ENCODE peak calls at places on chromosomes 11 and 22, in six cellular contexts. Q, U, E, V, R and T are unnamed samples.

GRCh38 chr22:45263790-45264269 is 20.9 kb upstream of the UPK3A start:
- DNase-seq in Q (peak), U (no peak), E (no peak), V (peak), R (peak), T (peak)

GRCh38 chr11:130115218-130115617 is 44.4 kb upstream of the ST14 start:
- DNase-seq in Q (peak), U (no peak), E (no peak), V (no peak), R (no peak), T (no peak)

GRCh38 chr22:21951931-21952465 is 650 bp downstream of the PPM1F start:
- DNase-seq in Q (peak), U (no peak), E (peak), V (peak), R (no peak), T (peak)

GRCh38 chr11:61281581-61282250 is 13.4 kb downstream of the VWCE start:
- DNase-seq in Q (peak), U (peak), E (no peak), V (peak), R (peak), T (peak)

GRCh38 chr11:33996498-33997454 is 54.8 kb upstream of the CAPRIN1 start:
- DNase-seq in Q (peak), U (no peak), E (peak), V (peak), R (peak), T (no peak)

GRCh38 chr11:121448431-121448941 is 3.6 kb upstream of the SORL1 start:
- DNase-seq in Q (no peak), U (no peak), E (no peak), V (no peak), R (no peak), T (no peak)

GRCh38 chr11:134258577-134258976 is 5.2 kb downstream of the ACAD8 start:
- DNase-seq in Q (no peak), U (no peak), E (no peak), V (no peak), R (no peak), T (no peak)

GRCh38 chr11:47524200-47524874 is 28.6 kb downstream of the CELF1 start:
- DNase-seq in Q (peak), U (no peak), E (no peak), V (no peak), R (no peak), T (no peak)

GRCh38 chr22:42969348-42969975 is 45.5 kb downstream of the PACSIN2 start:
- DNase-seq in Q (no peak), U (no peak), E (no peak), V (no peak), R (no peak), T (no peak)

GRCh38 chr11:14836106-14836492 is 55.9 kb downstream of the CYP2R1 start:
- DNase-seq in Q (no peak), U (no peak), E (no peak), V (no peak), R (no peak), T (no peak)

GRCh38 chr11:28836285-28837081 is 728.3 kb downstream of the METTL15 start:
- DNase-seq in Q (peak), U (no peak), E (no peak), V (no peak), R (no peak), T (no peak)

GRCh38 chr11:44775366-44776356 is 48.9 kb downstream of the TSPAN18 start:
- DNase-seq in Q (peak), U (no peak), E (peak), V (peak), R (peak), T (no peak)

GRCh38 chr11:129800655-129801054 is 15.0 kb upstream of the TMEM45B start:
- DNase-seq in Q (no peak), U (no peak), E (no peak), V (no peak), R (no peak), T (no peak)

GRCh38 chr11:17887779-17888178 is 125.1 kb downstream of the SERGEF start:
- DNase-seq in Q (no peak), U (no peak), E (no peak), V (peak), R (no peak), T (no peak)

GRCh38 chr11:67303989-67304411 is 670 bp downstream of the SSH3 start:
- DNase-seq in Q (no peak), U (peak), E (peak), V (peak), R (no peak), T (peak)

GRCh38 chr11:3859373-3859881 is 4.0 kb downstream of the STIM1 start:
- DNase-seq in Q (no peak), U (no peak), E (peak), V (peak), R (no peak), T (peak)

GRCh38 chr22:17930455-17931313 is 93.7 kb downstream of the MICAL3 start:
- DNase-seq in Q (no peak), U (no peak), E (no peak), V (no peak), R (no peak), T (no peak)

GRCh38 chr11:35313066-35313765 is 106.1 kb downstream of the SLC1A2 start:
- DNase-seq in Q (no peak), U (no peak), E (no peak), V (no peak), R (no peak), T (no peak)

GRCh38 chr22:41041532-41041931 is 50.9 kb upstream of the EP300 start:
- DNase-seq in Q (no peak), U (no peak), E (no peak), V (no peak), R (no peak), T (no peak)

GRCh38 chr22:46053563-46054090 is 76.7 kb upstream of the WNT7B start:
- DNase-seq in Q (peak), U (peak), E (peak), V (no peak), R (no peak), T (peak)

GRCh38 chr22:40642316-40642715 is 5.8 kb upstream of the MRTFA start:
- DNase-seq in Q (no peak), U (peak), E (no peak), V (no peak), R (no peak), T (no peak)

GRCh38 chr11:119863811-119864601 is 135.0 kb upstream of the NECTIN1 start:
- DNase-seq in Q (no peak), U (no peak), E (no peak), V (peak), R (no peak), T (peak)

GRCh38 chr11:45606514-45607024 is 58.9 kb downstream of the CHST1 start:
- DNase-seq in Q (no peak), U (peak), E (no peak), V (peak), R (no peak), T (no peak)

GRCh38 chr22:35467788-35468187 is 67.8 kb downstream of the MCM5 start:
- DNase-seq in Q (no peak), U (no peak), E (no peak), V (no peak), R (no peak), T (peak)

GRCh38 chr11:42524534-42525227 is 787.1 kb upstream of the API5 start:
- DNase-seq in Q (peak), U (no peak), E (no peak), V (peak), R (no peak), T (peak)

GRCh38 chr22:50419116-50419515 is 55.7 kb downstream of the SBF1 start:
- DNase-seq in Q (no peak), U (no peak), E (no peak), V (no peak), R (no peak), T (no peak)

GRCh38 chr22:42287174-42287890 is 16.9 kb upstream of the TCF20 start:
- DNase-seq in Q (no peak), U (no peak), E (no peak), V (no peak), R (no peak), T (no peak)

GRCh38 chr11:33525789-33526188 is 174.8 kb downstream of the C11orf91 start:
- DNase-seq in Q (no peak), U (no peak), E (no peak), V (peak), R (no peak), T (no peak)

GRCh38 chr11:124656759-124657627 is 16.5 kb downstream of the SIAE start:
- DNase-seq in Q (no peak), U (no peak), E (no peak), V (peak), R (no peak), T (no peak)

GRCh38 chr11:48093323-48093722 is 113.0 kb downstream of the PTPRJ start:
- DNase-seq in Q (no peak), U (no peak), E (no peak), V (no peak), R (no peak), T (no peak)

GRCh38 chr11:65445604-65446445 is 23.2 kb downstream of the NEAT1 start:
- DNase-seq in Q (peak), U (peak), E (no peak), V (no peak), R (no peak), T (no peak)

GRCh38 chr11:127656266-127656879 is 655.8 kb upstream of the KIRREL3 start:
- DNase-seq in Q (no peak), U (no peak), E (no peak), V (no peak), R (no peak), T (no peak)

GRCh38 chr11:19243601-19244000 is 2.9 kb upstream of the E2F8 start:
- DNase-seq in Q (no peak), U (no peak), E (no peak), V (no peak), R (no peak), T (no peak)
- TF ChIP-seq CTCF in Q (no peak), U (no peak), E (no peak), V (no peak), R (no peak), T (no peak)

GRCh38 chr11:118290923-118291322 is 13.6 kb upstream of the CD3E start:
- DNase-seq in Q (peak), U (no peak), E (no peak), V (no peak), R (peak), T (no peak)
- TF ChIP-seq CTCF in Q (peak), U (peak), E (peak), V (no peak), R (peak), T (no peak)

GRCh38 chr11:19368726-19369364 is 128.1 kb upstream of the E2F8 start:
- DNase-seq in Q (no peak), U (no peak), E (no peak), V (no peak), R (no peak), T (no peak)
- TF ChIP-seq CTCF in Q (no peak), U (no peak), E (no peak), V (no peak), R (no peak), T (no peak)

DNA sequence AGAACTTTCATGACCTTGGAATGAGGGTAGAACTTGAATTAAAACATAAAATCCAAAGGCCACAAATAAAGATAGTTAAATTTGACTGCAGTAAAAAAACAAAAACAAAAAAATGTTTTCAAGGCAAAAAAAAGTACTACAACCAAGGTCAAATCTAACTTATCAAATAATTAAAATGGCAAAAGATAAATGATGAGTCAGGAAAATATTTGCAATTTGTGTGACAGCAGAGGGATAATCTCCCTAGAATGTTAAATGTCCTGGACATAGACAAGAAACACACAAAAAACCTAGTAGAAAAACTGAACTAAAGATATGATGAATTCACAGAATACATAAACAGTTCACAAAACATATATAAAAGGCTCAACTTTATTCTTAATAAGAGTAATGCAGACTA is 110.2 kb upstream of the TEAD1 start:
- DNase-seq in Q (no peak), U (no peak), E (no peak), V (no peak), R (no peak), T (no peak)
- TF ChIP-seq CTCF in Q (no peak), U (no peak), E (no peak), V (no peak), R (no peak), T (no peak)

GRCh38 chr11:111135101-111135500 is 110.4 kb upstream of the POU2AF2 start:
- DNase-seq in Q (no peak), U (no peak), E (no peak), V (no peak), R (no peak), T (no peak)
- TF ChIP-seq CTCF in Q (no peak), U (no peak), E (no peak), V (no peak), R (no peak), T (no peak)

GRCh38 chr11:57323503-57324153 is 1.1 kb downstream of the TNKS1BP1 start:
- DNase-seq in Q (no peak), U (no peak), E (no peak), V (no peak), R (no peak), T (peak)
- TF ChIP-seq CTCF in Q (peak), U (peak), E (no peak), V (no peak), R (peak), T (no peak)